ENCODE peak calls at places on chromosomes 13 and 19, in four cellular contexts. R is EL, F is heart right ventricle, B is ascending aorta. G is an unnamed sample.

GRCh38 chr13:84940801-84941200 is 858.4 kb downstream of the SLITRK6 start:
- DNase-seq in R (no peak), F (no peak), B (no peak), G (no peak)

GRCh38 chr13:45833663-45834062 is 17.9 kb downstream of the SIAH3 start:
- DNase-seq in R (peak; percentile 51), F (peak; percentile 56), B (peak; percentile 61), G (peak; percentile 41)

GRCh38 chr19:51259348-51260245 is 8.7 kb downstream of the SIGLECL1 start:
- DNase-seq in R (peak; percentile 31), F (peak; percentile 15), B (no peak), G (peak; percentile 14)

GRCh38 chr13:67238277-67238859 is 8.2 kb upstream of the PCDH9 start:
- DNase-seq in R (peak; percentile 37), F (no peak), B (no peak), G (peak; percentile 56)

GRCh38 chr19:14347999-14348889 is 33.0 kb upstream of the ADGRE5 start:
- DNase-seq in R (peak; percentile 55), F (peak; percentile 61), B (peak; percentile 77), G (peak; percentile 22)

GRCh38 chr13:101596803-101597202 is 144.3 kb downstream of the ITGBL1 start:
- DNase-seq in R (no peak), F (no peak), B (no peak), G (no peak)

GRCh38 chr19:46287585-46287984 is 9.3 kb upstream of the HIF3A start:
- DNase-seq in R (no peak), F (no peak), B (no peak), G (no peak)

GRCh38 chr19:41882568-41883462 is at the start of gene ARHGEF1:
- DNase-seq in R (peak; percentile 49), F (peak; percentile 74), B (no peak), G (no peak)

GRCh38 chr13:78655906-78656305 is 3.0 kb downstream of the OBI1 start:
- DNase-seq in R (no peak), F (no peak), B (no peak), G (no peak)

GRCh38 chr13:95955255-95955654 is 97.9 kb downstream of the UGGT2 start:
- DNase-seq in R (no peak), F (no peak), B (no peak), G (no peak)

GRCh38 chr19:35178701-35179100 is 24.2 kb downstream of the FXYD5 start:
- DNase-seq in R (no peak), F (no peak), B (no peak), G (no peak)

GRCh38 chr13:106104281-106104901 is 431.1 kb downstream of the EFNB2 start:
- DNase-seq in R (peak; percentile 94), F (no peak), B (no peak), G (peak; percentile 97)

GRCh38 chr19:18479964-18480723 is 41.7 kb downstream of the ELL start:
- DNase-seq in R (peak; percentile 82), F (no peak), B (peak; percentile 89), G (peak; percentile 47)

GRCh38 chr13:32019612-32020233 is 11.9 kb upstream of the FRY start:
- DNase-seq in R (peak; percentile 61), F (peak; percentile 58), B (no peak), G (peak; percentile 50)

GRCh38 chr19:3397266-3398022 is 31.1 kb downstream of the NFIC start:
- DNase-seq in R (no peak), F (no peak), B (no peak), G (peak; percentile 49)

GRCh38 chr19:1355258-1355973 is 28.3 kb upstream of the NDUFS7 start:
- DNase-seq in R (no peak), F (no peak), B (no peak), G (peak; percentile 62)

GRCh38 chr13:107211073-107211472 is 643.1 kb upstream of the ARGLU1 start:
- DNase-seq in R (peak; percentile 56), F (peak; percentile 65), B (peak; percentile 78), G (peak; percentile 61)

GRCh38 chr19:14561249-14561648 is 10.6 kb downstream of the NDUFB7 start:
- DNase-seq in R (no peak), F (no peak), B (no peak), G (no peak)

GRCh38 chr19:6378036-6378435 is 2.3 kb upstream of the PSPN start:
- DNase-seq in R (peak; percentile 21), F (no peak), B (no peak), G (no peak)

GRCh38 chr13:27354379-27354778 is 70.0 kb upstream of the GTF3A start:
- DNase-seq in R (peak; percentile 6), F (no peak), B (no peak), G (peak; percentile 22)

GRCh38 chr13:114310961-114311360 is 3.3 kb upstream of the CHAMP1 start:
- DNase-seq in R (peak; percentile 27), F (no peak), B (no peak), G (no peak)

GRCh38 chr19:45098521-45099464 is 5.8 kb downstream of the PPP1R37 start:
- DNase-seq in R (no peak), F (peak; percentile 44), B (no peak), G (no peak)

GRCh38 chr13:35824825-35825224 is 306.4 kb downstream of the DCLK1 start:
- DNase-seq in R (no peak), F (no peak), B (no peak), G (no peak)

GRCh38 chr13:37068962-37069361 is 9.5 kb upstream of the SUPT20H start:
- DNase-seq in R (no peak), F (no peak), B (no peak), G (peak; percentile 20)

GRCh38 chr13:113900646-113901045 is 36.8 kb upstream of the GAS6 start:
- DNase-seq in R (no peak), F (no peak), B (no peak), G (no peak)

GRCh38 chr13:82070411-82070810 is 1729.5 kb upstream of the SPRY2 start:
- DNase-seq in R (no peak), F (no peak), B (no peak), G (no peak)

GRCh38 chr19:16726916-16727315 is 7.3 kb downstream of the NWD1 start:
- DNase-seq in R (no peak), F (no peak), B (no peak), G (no peak)

GRCh38 chr19:46951236-46951986 is 68.2 kb upstream of the NPAS1 start:
- DNase-seq in R (peak; percentile 73), F (no peak), B (no peak), G (peak; percentile 79)

GRCh38 chr19:16895467-16896097 is 6.8 kb downstream of the F2RL3 start:
- DNase-seq in R (no peak), F (no peak), B (no peak), G (peak; percentile 16)

GRCh38 chr13:99548448-99548847 is 47.2 kb downstream of the TM9SF2 start:
- DNase-seq in R (no peak), F (no peak), B (no peak), G (no peak)

GRCh38 chr13:31114641-31115040 is 47.1 kb downstream of the HSPH1 start:
- DNase-seq in R (no peak), F (no peak), B (peak; percentile 7), G (no peak)

GRCh38 chr19:7494416-7495098 is 5.7 kb upstream of the PEX11G start:
- DNase-seq in R (no peak), F (peak; percentile 38), B (no peak), G (no peak)

GRCh38 chr13:94478913-94479312 is 569 bp downstream of the DCT start:
- DNase-seq in R (no peak), F (no peak), B (no peak), G (no peak)

GRCh38 chr19:46115396-46116109 is 8.9 kb downstream of the IGFL3 start:
- DNase-seq in R (peak; percentile 73), F (no peak), B (no peak), G (peak; percentile 82)